ENCODE peak calls at places on chromosome 14, in four cellular contexts. One of them, this sample, is unnamed.

GRCh38 chr14:75333523-75334190 is 55.0 kb downstream of the FOS start:
- DNase-seq in mesothelial cell of epicardium: no peak
- DNase-seq in CD4-positive, CD25-positive, alpha-beta regulatory T cell: no peak
- DNase-seq in psoas muscle: no peak
- DNase-seq in this sample: no peak

GRCh38 chr14:34484726-34485125 is 22.7 kb upstream of the SPTSSA start:
- DNase-seq in mesothelial cell of epicardium: no peak
- DNase-seq in CD4-positive, CD25-positive, alpha-beta regulatory T cell: no peak
- DNase-seq in psoas muscle: no peak
- DNase-seq in this sample: no peak

GRCh38 chr14:32186248-32186647 is 15.6 kb upstream of the RNU6-7 start:
- DNase-seq in mesothelial cell of epicardium: no peak
- DNase-seq in CD4-positive, CD25-positive, alpha-beta regulatory T cell: no peak
- DNase-seq in psoas muscle: no peak
- DNase-seq in this sample: no peak

GRCh38 chr14:89794096-89794495 is 160.4 kb downstream of the EFCAB11 start:
- DNase-seq in mesothelial cell of epicardium: no peak
- DNase-seq in CD4-positive, CD25-positive, alpha-beta regulatory T cell: no peak
- DNase-seq in psoas muscle: peak; percentile 77
- DNase-seq in this sample: no peak

GRCh38 chr14:37585971-37586759 is 8.9 kb downstream of the FOXA1 start:
- DNase-seq in mesothelial cell of epicardium: no peak
- DNase-seq in CD4-positive, CD25-positive, alpha-beta regulatory T cell: no peak
- DNase-seq in psoas muscle: no peak
- DNase-seq in this sample: no peak

GRCh38 chr14:61841145-61841544 is 78.9 kb downstream of the SNAPC1 start:
- DNase-seq in mesothelial cell of epicardium: no peak
- DNase-seq in CD4-positive, CD25-positive, alpha-beta regulatory T cell: no peak
- DNase-seq in psoas muscle: no peak
- DNase-seq in this sample: no peak

GRCh38 chr14:29216774-29217232 is 450.2 kb downstream of the FOXG1 start:
- DNase-seq in mesothelial cell of epicardium: no peak
- DNase-seq in CD4-positive, CD25-positive, alpha-beta regulatory T cell: no peak
- DNase-seq in psoas muscle: no peak
- DNase-seq in this sample: peak; percentile 64

GRCh38 chr14:50403433-50403832 is 6.8 kb upstream of the CDKL1 start:
- DNase-seq in mesothelial cell of epicardium: no peak
- DNase-seq in CD4-positive, CD25-positive, alpha-beta regulatory T cell: no peak
- DNase-seq in psoas muscle: no peak
- DNase-seq in this sample: no peak

GRCh38 chr14:33696165-33696564 is 254.7 kb downstream of the EGLN3 start:
- DNase-seq in mesothelial cell of epicardium: no peak
- DNase-seq in CD4-positive, CD25-positive, alpha-beta regulatory T cell: no peak
- DNase-seq in psoas muscle: no peak
- DNase-seq in this sample: no peak

GRCh38 chr14:93683241-93683640 is 105.0 kb downstream of the PRIMA1 start:
- DNase-seq in mesothelial cell of epicardium: no peak
- DNase-seq in CD4-positive, CD25-positive, alpha-beta regulatory T cell: no peak
- DNase-seq in psoas muscle: no peak
- DNase-seq in this sample: peak; percentile 8

GRCh38 chr14:68607852-68608232 is 185.0 kb downstream of the ZFP36L1 start:
- DNase-seq in mesothelial cell of epicardium: no peak
- DNase-seq in CD4-positive, CD25-positive, alpha-beta regulatory T cell: no peak
- DNase-seq in psoas muscle: no peak
- DNase-seq in this sample: no peak

GRCh38 chr14:37034410-37035285 is 137.8 kb downstream of the SLC25A21 start:
- DNase-seq in mesothelial cell of epicardium: no peak
- DNase-seq in CD4-positive, CD25-positive, alpha-beta regulatory T cell: no peak
- DNase-seq in psoas muscle: no peak
- DNase-seq in this sample: no peak

GRCh38 chr14:95679148-95679547 is 7.1 kb upstream of the TCL1B start:
- DNase-seq in mesothelial cell of epicardium: no peak
- DNase-seq in CD4-positive, CD25-positive, alpha-beta regulatory T cell: no peak
- DNase-seq in psoas muscle: no peak
- DNase-seq in this sample: no peak

GRCh38 chr14:22558221-22558913 is 30.7 kb downstream of the DAD1 start:
- DNase-seq in mesothelial cell of epicardium: no peak
- DNase-seq in CD4-positive, CD25-positive, alpha-beta regulatory T cell: peak; percentile 42
- DNase-seq in psoas muscle: no peak
- DNase-seq in this sample: no peak

GRCh38 chr14:67269338-67270060 is 28.3 kb downstream of the PALS1 start:
- DNase-seq in mesothelial cell of epicardium: no peak
- DNase-seq in CD4-positive, CD25-positive, alpha-beta regulatory T cell: no peak
- DNase-seq in psoas muscle: no peak
- DNase-seq in this sample: peak; percentile 13

GRCh38 chr14:31263485-31264133 is 56.0 kb upstream of the HECTD1 start:
- DNase-seq in mesothelial cell of epicardium: no peak
- DNase-seq in CD4-positive, CD25-positive, alpha-beta regulatory T cell: no peak
- DNase-seq in psoas muscle: peak; percentile 46
- DNase-seq in this sample: peak; percentile 95

GRCh38 chr14:68240388-68240787 is 420.8 kb downstream of the RAD51B start:
- DNase-seq in mesothelial cell of epicardium: no peak
- DNase-seq in CD4-positive, CD25-positive, alpha-beta regulatory T cell: no peak
- DNase-seq in psoas muscle: no peak
- DNase-seq in this sample: no peak

GRCh38 chr14:23115918-23116317 is 3.1 kb downstream of the CEBPE start:
- DNase-seq in mesothelial cell of epicardium: no peak
- DNase-seq in CD4-positive, CD25-positive, alpha-beta regulatory T cell: no peak
- DNase-seq in psoas muscle: no peak
- DNase-seq in this sample: no peak